ENCODE peak calls at places on chromosomes 11 and 22, in nine cellular contexts. One of them, this sample, is unnamed. For H3K9me3, the result is how much of the 10 kb centered on the place peaks cover.

GRCh38 chr22:20237480-20238440 is 30.4 kb downstream of the RTN4R start:
- DNase-seq in A549: no peak
- DNase-seq in CD8-positive, alpha-beta T cell: peak
- DNase-seq in left ventricle myocardium inferior: no peak
- DNase-seq in PC-3: no peak
- DNase-seq in AG04450: no peak
- DNase-seq in adrenal gland: no peak
- DNase-seq in esophagus squamous epithelium: no peak
- DNase-seq in body of pancreas: peak
- DNase-seq in this sample: no peak

GRCh38 chr22:35608088-35608487 is 9.0 kb downstream of the MB start:
- DNase-seq in A549: no peak
- DNase-seq in esophagus squamous epithelium: no peak
- DNase-seq in CD8-positive, alpha-beta T cell: no peak
- DNase-seq in body of pancreas: no peak
- DNase-seq in AG04450: no peak
- DNase-seq in PC-3: no peak
- DNase-seq in left ventricle myocardium inferior: no peak
- DNase-seq in adrenal gland: no peak
- DNase-seq in this sample: no peak

GRCh38 chr11:70495351-70496310 is 97.3 kb downstream of the CTTN start:
- DNase-seq in A549: no peak
- DNase-seq in adrenal gland: no peak
- DNase-seq in AG04450: no peak
- DNase-seq in esophagus squamous epithelium: no peak
- DNase-seq in PC-3: no peak
- DNase-seq in body of pancreas: no peak
- DNase-seq in left ventricle myocardium inferior: peak
- DNase-seq in CD8-positive, alpha-beta T cell: no peak
- DNase-seq in this sample: no peak

GRCh38 chr11:61923166-61924015 is 6.0 kb upstream of the RAB3IL1 start:
- DNase-seq in body of pancreas: peak
- DNase-seq in esophagus squamous epithelium: no peak
- DNase-seq in AG04450: peak
- DNase-seq in PC-3: no peak
- DNase-seq in left ventricle myocardium inferior: peak
- DNase-seq in CD8-positive, alpha-beta T cell: peak
- DNase-seq in adrenal gland: peak
- DNase-seq in A549: no peak
- DNase-seq in this sample: no peak

GRCh38 chr22:33018232-33018864 is 39.8 kb downstream of the SYN3 start:
- DNase-seq in left ventricle myocardium inferior: peak
- DNase-seq in A549: peak
- DNase-seq in body of pancreas: peak
- DNase-seq in CD8-positive, alpha-beta T cell: no peak
- DNase-seq in PC-3: peak
- DNase-seq in AG04450: peak
- DNase-seq in esophagus squamous epithelium: no peak
- DNase-seq in adrenal gland: peak
- DNase-seq in this sample: peak

GRCh38 chr11:118622376-118623290 is 15.2 kb downstream of the PHLDB1 start:
- DNase-seq in adrenal gland: peak
- DNase-seq in PC-3: peak
- DNase-seq in CD8-positive, alpha-beta T cell: no peak
- DNase-seq in A549: peak
- DNase-seq in left ventricle myocardium inferior: peak
- DNase-seq in body of pancreas: peak
- DNase-seq in AG04450: no peak
- DNase-seq in esophagus squamous epithelium: no peak
- DNase-seq in this sample: peak

GRCh38 chr11:88188251-88189030 is 13.2 kb upstream of the RAB38 start:
- DNase-seq in left ventricle myocardium inferior: no peak
- DNase-seq in adrenal gland: no peak
- DNase-seq in CD8-positive, alpha-beta T cell: no peak
- DNase-seq in AG04450: no peak
- DNase-seq in A549: no peak
- DNase-seq in body of pancreas: no peak
- DNase-seq in esophagus squamous epithelium: no peak
- DNase-seq in PC-3: no peak
- DNase-seq in this sample: no peak

GRCh38 chr11:112345708-112346107 is 85.0 kb upstream of the PLET1 start:
- DNase-seq in CD8-positive, alpha-beta T cell: no peak
- DNase-seq in esophagus squamous epithelium: no peak
- DNase-seq in PC-3: no peak
- DNase-seq in A549: no peak
- DNase-seq in AG04450: no peak
- DNase-seq in body of pancreas: no peak
- DNase-seq in left ventricle myocardium inferior: no peak
- DNase-seq in adrenal gland: no peak
- DNase-seq in this sample: peak

GRCh38 chr11:79512706-79513469 is 72.1 kb upstream of the TENM4 start:
- DNase-seq in AG04450: no peak
- DNase-seq in PC-3: no peak
- DNase-seq in A549: no peak
- DNase-seq in adrenal gland: no peak
- DNase-seq in esophagus squamous epithelium: no peak
- DNase-seq in CD8-positive, alpha-beta T cell: no peak
- DNase-seq in left ventricle myocardium inferior: no peak
- DNase-seq in body of pancreas: no peak
- DNase-seq in this sample: no peak

GRCh38 chr11:5631969-5632635 is 7.3 kb downstream of the TRIM34 start:
- DNase-seq in esophagus squamous epithelium: no peak
- DNase-seq in body of pancreas: no peak
- DNase-seq in PC-3: no peak
- DNase-seq in A549: no peak
- DNase-seq in AG04450: no peak
- DNase-seq in left ventricle myocardium inferior: no peak
- DNase-seq in adrenal gland: no peak
- DNase-seq in CD8-positive, alpha-beta T cell: no peak
- DNase-seq in this sample: no peak

GRCh38 chr11:69055212-69055586 is 6.5 kb downstream of the TPCN2 start:
- DNase-seq in A549: no peak
- DNase-seq in body of pancreas: no peak
- DNase-seq in left ventricle myocardium inferior: no peak
- DNase-seq in CD8-positive, alpha-beta T cell: no peak
- DNase-seq in adrenal gland: no peak
- DNase-seq in esophagus squamous epithelium: no peak
- DNase-seq in AG04450: no peak
- DNase-seq in PC-3: no peak
- DNase-seq in this sample: no peak

GRCh38 chr11:10301656-10302293 is 3.1 kb upstream of the ADM start:
- DNase-seq in left ventricle myocardium inferior: no peak
- DNase-seq in adrenal gland: no peak
- DNase-seq in PC-3: peak
- DNase-seq in esophagus squamous epithelium: no peak
- DNase-seq in A549: no peak
- DNase-seq in body of pancreas: no peak
- DNase-seq in AG04450: no peak
- DNase-seq in CD8-positive, alpha-beta T cell: no peak
- DNase-seq in this sample: no peak

GRCh38 chr22:36928826-36929535 is 15.6 kb downstream of the CSF2RB start:
- DNase-seq in A549: no peak
- DNase-seq in adrenal gland: no peak
- DNase-seq in body of pancreas: no peak
- DNase-seq in esophagus squamous epithelium: no peak
- DNase-seq in AG04450: no peak
- DNase-seq in left ventricle myocardium inferior: no peak
- DNase-seq in PC-3: no peak
- DNase-seq in CD8-positive, alpha-beta T cell: no peak
- DNase-seq in this sample: no peak

GRCh38 chr11:114258696-114259095 is 37.5 kb upstream of the NNMT start:
- DNase-seq in adrenal gland: no peak
- DNase-seq in body of pancreas: no peak
- DNase-seq in left ventricle myocardium inferior: no peak
- DNase-seq in esophagus squamous epithelium: no peak
- DNase-seq in AG04450: no peak
- DNase-seq in CD8-positive, alpha-beta T cell: no peak
- DNase-seq in PC-3: no peak
- DNase-seq in A549: no peak
- DNase-seq in this sample: no peak

GRCh38 chr22:47293368-47294221 is 531.1 kb downstream of the TBC1D22A start:
- DNase-seq in AG04450: no peak
- DNase-seq in esophagus squamous epithelium: no peak
- DNase-seq in CD8-positive, alpha-beta T cell: peak
- DNase-seq in A549: no peak
- DNase-seq in PC-3: no peak
- DNase-seq in left ventricle myocardium inferior: no peak
- DNase-seq in adrenal gland: no peak
- DNase-seq in body of pancreas: no peak
- DNase-seq in this sample: no peak
- H3K9me3 ChIP-seq in AG04450: under half
- H3K9me3 ChIP-seq in esophagus squamous epithelium: under half
- H3K9me3 ChIP-seq in CD8-positive, alpha-beta T cell: under half
- H3K9me3 ChIP-seq in A549: under half
- H3K9me3 ChIP-seq in PC-3: under half
- H3K9me3 ChIP-seq in left ventricle myocardium inferior: under half
- H3K9me3 ChIP-seq in adrenal gland: under half
- H3K9me3 ChIP-seq in body of pancreas: under half
- H3K9me3 ChIP-seq in this sample: under half

DNA sequence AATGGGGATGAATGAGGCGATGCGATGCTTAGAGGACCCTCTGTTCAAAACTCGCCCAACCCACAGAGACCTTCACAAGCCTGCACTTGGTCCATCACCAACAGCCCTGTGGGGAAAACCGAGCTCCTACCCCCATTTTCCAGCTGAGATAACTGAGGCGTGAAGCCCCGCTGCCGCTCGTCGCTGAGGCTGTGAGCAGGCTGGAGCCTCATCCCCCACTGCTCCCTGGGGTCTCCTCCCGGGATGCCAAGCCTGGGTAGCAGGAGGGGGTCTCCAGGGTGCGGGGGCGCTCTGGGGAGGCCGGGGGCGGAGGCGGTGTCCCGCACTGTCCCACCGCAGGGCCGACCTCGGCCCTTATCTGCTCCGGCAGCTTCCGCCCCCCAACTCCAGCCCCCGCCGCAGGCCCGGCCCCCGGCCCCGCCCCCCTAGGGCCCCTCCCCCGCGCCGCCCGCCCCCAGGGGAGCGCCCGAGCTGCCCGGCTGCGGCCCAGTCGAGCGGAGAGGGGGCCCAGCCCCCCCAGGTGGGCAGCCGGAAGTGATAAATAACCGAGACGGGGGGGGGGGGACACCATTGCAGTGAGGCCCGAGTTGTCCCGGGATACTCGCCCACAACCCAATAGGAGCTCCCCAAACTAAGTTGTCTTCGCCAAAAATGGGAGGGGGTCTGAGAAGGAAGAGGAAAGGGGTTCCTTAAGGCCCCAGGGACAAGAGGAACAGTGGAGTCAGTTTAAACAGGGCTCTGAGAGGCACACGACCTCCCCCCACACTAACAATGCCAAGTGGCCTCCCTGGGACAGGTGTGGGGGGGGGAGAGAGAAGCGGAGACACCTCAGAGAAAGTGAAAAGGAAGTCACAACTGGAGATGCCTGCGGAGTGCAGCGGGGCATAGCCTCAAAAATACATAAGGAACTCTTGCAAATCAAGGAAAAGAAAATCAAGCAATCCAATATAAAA is 8.3 kb upstream of the SLC39A13 start:
- DNase-seq in PC-3: no peak
- DNase-seq in adrenal gland: no peak
- DNase-seq in CD8-positive, alpha-beta T cell: peak
- DNase-seq in body of pancreas: no peak
- DNase-seq in A549: no peak
- DNase-seq in AG04450: no peak
- DNase-seq in esophagus squamous epithelium: no peak
- DNase-seq in left ventricle myocardium inferior: peak
- DNase-seq in this sample: peak
- H3K4me3 ChIP-seq in PC-3: no peak
- H3K4me3 ChIP-seq in adrenal gland: no peak
- H3K4me3 ChIP-seq in CD8-positive, alpha-beta T cell: peak
- H3K4me3 ChIP-seq in body of pancreas: peak
- H3K4me3 ChIP-seq in A549: peak
- H3K4me3 ChIP-seq in AG04450: peak
- H3K4me3 ChIP-seq in esophagus squamous epithelium: peak
- H3K4me3 ChIP-seq in left ventricle myocardium inferior: peak
- H3K4me3 ChIP-seq in this sample: peak

DNA sequence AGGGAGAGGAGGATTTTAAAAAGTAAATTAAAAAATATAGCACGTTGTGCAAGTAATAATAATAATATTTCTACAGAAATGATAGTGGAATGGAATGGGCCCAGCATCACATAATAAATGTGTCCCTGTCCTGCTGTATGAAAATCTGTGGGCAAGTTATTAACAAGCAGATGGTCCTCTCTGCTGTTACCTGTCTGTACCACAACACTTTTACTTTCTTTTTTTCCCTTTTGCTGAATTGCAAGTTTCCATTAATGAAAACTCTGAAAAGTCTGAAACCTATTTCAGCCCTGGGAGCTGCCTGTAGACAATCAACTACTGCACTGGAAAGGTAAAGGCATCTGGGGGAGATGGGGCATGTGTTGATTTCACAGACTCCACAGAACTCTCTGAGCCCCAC is 937.1 kb downstream of the OPCML start:
- DNase-seq in adrenal gland: no peak
- DNase-seq in PC-3: no peak
- DNase-seq in body of pancreas: no peak
- DNase-seq in A549: no peak
- DNase-seq in left ventricle myocardium inferior: no peak
- DNase-seq in esophagus squamous epithelium: no peak
- DNase-seq in CD8-positive, alpha-beta T cell: no peak
- DNase-seq in AG04450: no peak
- DNase-seq in this sample: no peak
- H3K9me3 ChIP-seq in adrenal gland: under half
- H3K9me3 ChIP-seq in PC-3: under half
- H3K9me3 ChIP-seq in body of pancreas: under half
- H3K9me3 ChIP-seq in A549: under half
- H3K9me3 ChIP-seq in left ventricle myocardium inferior: under half
- H3K9me3 ChIP-seq in esophagus squamous epithelium: under half
- H3K9me3 ChIP-seq in CD8-positive, alpha-beta T cell: under half
- H3K9me3 ChIP-seq in AG04450: under half
- H3K9me3 ChIP-seq in this sample: under half

GRCh38 chr22:50192825-50193204 is 7.1 kb downstream of the TRABD start:
- DNase-seq in PC-3: no peak
- DNase-seq in adrenal gland: no peak
- DNase-seq in AG04450: no peak
- DNase-seq in CD8-positive, alpha-beta T cell: peak
- DNase-seq in esophagus squamous epithelium: no peak
- DNase-seq in body of pancreas: no peak
- DNase-seq in A549: no peak
- DNase-seq in left ventricle myocardium inferior: no peak
- DNase-seq in this sample: no peak
- H3K4me3 ChIP-seq in PC-3: no peak
- H3K4me3 ChIP-seq in adrenal gland: no peak
- H3K4me3 ChIP-seq in AG04450: no peak
- H3K4me3 ChIP-seq in CD8-positive, alpha-beta T cell: peak
- H3K4me3 ChIP-seq in esophagus squamous epithelium: no peak
- H3K4me3 ChIP-seq in body of pancreas: no peak
- H3K4me3 ChIP-seq in A549: no peak
- H3K4me3 ChIP-seq in left ventricle myocardium inferior: no peak
- H3K4me3 ChIP-seq in this sample: no peak

GRCh38 chr22:49334589-49334873 is 493.1 kb downstream of the BRD1 start:
- DNase-seq in AG04450: no peak
- DNase-seq in body of pancreas: no peak
- DNase-seq in esophagus squamous epithelium: no peak
- DNase-seq in left ventricle myocardium inferior: no peak
- DNase-seq in CD8-positive, alpha-beta T cell: peak
- DNase-seq in A549: no peak
- DNase-seq in adrenal gland: no peak
- DNase-seq in PC-3: no peak
- DNase-seq in this sample: no peak
- H3K9me3 ChIP-seq in AG04450: half or more
- H3K9me3 ChIP-seq in body of pancreas: under half
- H3K9me3 ChIP-seq in esophagus squamous epithelium: under half
- H3K9me3 ChIP-seq in left ventricle myocardium inferior: under half
- H3K9me3 ChIP-seq in CD8-positive, alpha-beta T cell: under half
- H3K9me3 ChIP-seq in A549: under half
- H3K9me3 ChIP-seq in adrenal gland: under half
- H3K9me3 ChIP-seq in PC-3: under half
- H3K9me3 ChIP-seq in this sample: under half

This sample was measured in HAP-1.